ENCODE peak calls at places on chromosome 1, in four cellular contexts. T, O, L and V are unnamed samples.
A peak's percentile ranks its signal among the peaks of the same experiment; 100 is the strongest.

GRCh38 chr1:21828075-21828474 is 16.0 kb downstream of the LDLRAD2 start:
- DNase-seq in O (no peak), T (no peak), L (no peak), V (no peak)

GRCh38 chr1:13781907-13782633 is 82.1 kb downstream of the PRDM2 start:
- DNase-seq in O (no peak), L (no peak), T (no peak), V (peak; percentile 63)

GRCh38 chr1:36889846-36890245 is 144.5 kb downstream of the GRIK3 start:
- DNase-seq in O (no peak), T (no peak), L (no peak), V (no peak)

GRCh38 chr1:191145834-191146233 is 668.2 kb upstream of the BRINP3 start:
- DNase-seq in L (no peak), O (no peak), T (no peak), V (no peak)

GRCh38 chr1:30151826-30152225 is 571.6 kb downstream of the MATN1 start:
- DNase-seq in O (no peak), T (no peak), L (no peak), V (no peak)

GRCh38 chr1:6465461-6466005 is 440 bp downstream of the TNFRSF25 start:
- DNase-seq in L (no peak), T (no peak), O (no peak), V (no peak)

GRCh38 chr1:8076171-8076570 is 50.1 kb upstream of the ERRFI1 start:
- DNase-seq in O (no peak), L (no peak), T (no peak), V (no peak)

GRCh38 chr1:16239972-16240491 is 3.0 kb upstream of the CPLANE2 start:
- DNase-seq in L (no peak), O (no peak), T (no peak), V (no peak)

GRCh38 chr1:116759636-116760035 is 5.4 kb downstream of the CD2 start:
- DNase-seq in T (no peak), O (no peak), L (no peak), V (no peak)

GRCh38 chr1:151315565-151316235 is 11.5 kb downstream of the PI4KB start:
- DNase-seq in L (no peak), O (no peak), T (no peak), V (no peak)

GRCh38 chr1:12525311-12526181 is 92.5 kb downstream of the DHRS3 start:
- DNase-seq in L (no peak), O (no peak), T (peak; percentile 44), V (no peak)

GRCh38 chr1:181043025-181043880 is 9.5 kb downstream of the MR1 start:
- DNase-seq in O (no peak), L (no peak), T (peak; percentile 65), V (no peak)

GRCh38 chr1:211420389-211420788 is 71.6 kb downstream of the RD3 start:
- DNase-seq in O (no peak), L (no peak), T (no peak), V (no peak)

GRCh38 chr1:116382321-116382720 is 9.3 kb downstream of the ATP1A1 start:
- DNase-seq in L (no peak), O (no peak), T (no peak), V (no peak)

GRCh38 chr1:159009704-159010361 is at the start of gene IFI16:
- DNase-seq in O (peak; percentile 45), T (no peak), L (no peak), V (peak; percentile 83)

GRCh38 chr1:20652300-20652699 is 8.9 kb downstream of the DDOST start:
- DNase-seq in T (no peak), O (no peak), L (no peak), V (no peak)

GRCh38 chr1:210394281-210394798 is 65.6 kb downstream of the HHAT start:
- DNase-seq in T (no peak), L (no peak), O (no peak), V (no peak)

GRCh38 chr1:239555350-239555749 is 169.0 kb downstream of the CHRM3 start:
- DNase-seq in O (no peak), L (no peak), T (no peak), V (no peak)